ENCODE peak calls at places on chromosomes 6 and 20, in six cellular contexts. One of them, this sample, is unnamed.

GRCh38 chr6:126198581-126198980 is 141.3 kb upstream of the CENPW start:
- DNase-seq in heart right ventricle: no peak
- DNase-seq in MM.1S: no peak
- DNase-seq in A549: no peak
- DNase-seq in nephron progenitor cell: no peak
- DNase-seq in right atrium auricular region: no peak
- DNase-seq in this sample: no peak

GRCh38 chr6:150409576-150410066 is 40.8 kb downstream of the IYD start:
- DNase-seq in heart right ventricle: peak
- DNase-seq in MM.1S: peak
- DNase-seq in A549: no peak
- DNase-seq in nephron progenitor cell: no peak
- DNase-seq in right atrium auricular region: peak
- DNase-seq in this sample: no peak

GRCh38 chr20:62651285-62652021 is 9.2 kb downstream of the SLCO4A1 start:
- DNase-seq in heart right ventricle: peak
- DNase-seq in MM.1S: peak
- DNase-seq in A549: no peak
- DNase-seq in nephron progenitor cell: no peak
- DNase-seq in right atrium auricular region: no peak
- DNase-seq in this sample: peak

GRCh38 chr20:16599257-16599656 is 26.0 kb upstream of the KIF16B start:
- DNase-seq in heart right ventricle: no peak
- DNase-seq in MM.1S: no peak
- DNase-seq in A549: no peak
- DNase-seq in nephron progenitor cell: no peak
- DNase-seq in right atrium auricular region: no peak
- DNase-seq in this sample: no peak

GRCh38 chr6:119834418-119834817 is 484.9 kb upstream of the MAN1A1 start:
- DNase-seq in heart right ventricle: no peak
- DNase-seq in MM.1S: no peak
- DNase-seq in A549: no peak
- DNase-seq in nephron progenitor cell: no peak
- DNase-seq in right atrium auricular region: no peak
- DNase-seq in this sample: no peak

GRCh38 chr6:160141001-160141726 is 19.5 kb downstream of the SLC22A1 start:
- DNase-seq in heart right ventricle: no peak
- DNase-seq in MM.1S: no peak
- DNase-seq in A549: no peak
- DNase-seq in nephron progenitor cell: no peak
- DNase-seq in right atrium auricular region: peak
- DNase-seq in this sample: no peak

GRCh38 chr6:54913211-54913610 is 66.6 kb downstream of the FAM83B start:
- DNase-seq in heart right ventricle: no peak
- DNase-seq in MM.1S: no peak
- DNase-seq in A549: no peak
- DNase-seq in nephron progenitor cell: no peak
- DNase-seq in right atrium auricular region: no peak
- DNase-seq in this sample: no peak

GRCh38 chr6:133428299-133428698 is 187.1 kb downstream of the EYA4 start:
- DNase-seq in heart right ventricle: no peak
- DNase-seq in MM.1S: no peak
- DNase-seq in A549: no peak
- DNase-seq in nephron progenitor cell: no peak
- DNase-seq in right atrium auricular region: no peak
- DNase-seq in this sample: no peak

GRCh38 chr6:704037-704436 is 11.1 kb upstream of the EXOC2 start:
- DNase-seq in heart right ventricle: no peak
- DNase-seq in MM.1S: no peak
- DNase-seq in A549: no peak
- DNase-seq in nephron progenitor cell: no peak
- DNase-seq in right atrium auricular region: no peak
- DNase-seq in this sample: no peak

GRCh38 chr6:44679906-44680698 is 292.6 kb downstream of the CDC5L start:
- DNase-seq in heart right ventricle: no peak
- DNase-seq in MM.1S: no peak
- DNase-seq in A549: no peak
- DNase-seq in nephron progenitor cell: no peak
- DNase-seq in right atrium auricular region: no peak
- DNase-seq in this sample: no peak

GRCh38 chr20:57895161-57895855 is 185.5 kb upstream of the PMEPA1 start:
- DNase-seq in heart right ventricle: no peak
- DNase-seq in MM.1S: no peak
- DNase-seq in A549: no peak
- DNase-seq in nephron progenitor cell: no peak
- DNase-seq in right atrium auricular region: no peak
- DNase-seq in this sample: no peak

GRCh38 chr6:125759184-125759902 is 9.9 kb downstream of the HEY2 start:
- DNase-seq in heart right ventricle: no peak
- DNase-seq in MM.1S: no peak
- DNase-seq in A549: peak
- DNase-seq in nephron progenitor cell: peak
- DNase-seq in right atrium auricular region: no peak
- DNase-seq in this sample: no peak

GRCh38 chr6:32886674-32887383 is 32.8 kb downstream of the PSMB9 start:
- DNase-seq in heart right ventricle: no peak
- DNase-seq in MM.1S: no peak
- DNase-seq in A549: peak
- DNase-seq in nephron progenitor cell: no peak
- DNase-seq in right atrium auricular region: no peak
- DNase-seq in this sample: no peak

GRCh38 chr20:542777-543368 is 717 bp downstream of the CSNK2A1 start:
- DNase-seq in heart right ventricle: no peak
- DNase-seq in MM.1S: peak
- DNase-seq in A549: peak
- DNase-seq in nephron progenitor cell: peak
- DNase-seq in right atrium auricular region: no peak
- DNase-seq in this sample: peak

GRCh38 chr6:39599996-39600395 is 125.2 kb downstream of the KIF6 start:
- DNase-seq in heart right ventricle: no peak
- DNase-seq in MM.1S: no peak
- DNase-seq in A549: no peak
- DNase-seq in nephron progenitor cell: no peak
- DNase-seq in right atrium auricular region: no peak
- DNase-seq in this sample: no peak

GRCh38 chr6:70527071-70527737 is 39.5 kb upstream of the SDHAF4 start:
- DNase-seq in heart right ventricle: no peak
- DNase-seq in MM.1S: no peak
- DNase-seq in A549: no peak
- DNase-seq in nephron progenitor cell: no peak
- DNase-seq in right atrium auricular region: no peak
- DNase-seq in this sample: no peak

GRCh38 chr20:4830696-4831095 is 109.0 kb downstream of the PRND start:
- DNase-seq in heart right ventricle: no peak
- DNase-seq in MM.1S: no peak
- DNase-seq in A549: no peak
- DNase-seq in nephron progenitor cell: no peak
- DNase-seq in right atrium auricular region: no peak
- DNase-seq in this sample: no peak

GRCh38 chr6:46042355-46042999 is 26.8 kb upstream of the CLIC5 start:
- DNase-seq in heart right ventricle: peak
- DNase-seq in MM.1S: peak
- DNase-seq in A549: peak
- DNase-seq in nephron progenitor cell: peak
- DNase-seq in right atrium auricular region: no peak
- DNase-seq in this sample: peak

GRCh38 chr6:111269401-111269970 is 182.2 kb downstream of the SLC16A10 start:
- DNase-seq in heart right ventricle: no peak
- DNase-seq in MM.1S: no peak
- DNase-seq in A549: no peak
- DNase-seq in nephron progenitor cell: no peak
- DNase-seq in right atrium auricular region: no peak
- DNase-seq in this sample: no peak

GRCh38 chr6:37940074-37940847 is 120.7 kb downstream of the ZFAND3 start:
- DNase-seq in heart right ventricle: peak
- DNase-seq in MM.1S: no peak
- DNase-seq in A549: no peak
- DNase-seq in nephron progenitor cell: no peak
- DNase-seq in right atrium auricular region: no peak
- DNase-seq in this sample: no peak

GRCh38 chr6:134590449-134590848 is 272.5 kb upstream of the SGK1 start:
- DNase-seq in heart right ventricle: no peak
- DNase-seq in MM.1S: no peak
- DNase-seq in A549: peak
- DNase-seq in nephron progenitor cell: no peak
- DNase-seq in right atrium auricular region: no peak
- DNase-seq in this sample: no peak

GRCh38 chr20:19828233-19828632 is 70.2 kb downstream of the RIN2 start:
- DNase-seq in heart right ventricle: no peak
- DNase-seq in MM.1S: peak
- DNase-seq in A549: peak
- DNase-seq in nephron progenitor cell: no peak
- DNase-seq in right atrium auricular region: no peak
- DNase-seq in this sample: peak
- TF ChIP-seq CTCF in heart right ventricle: peak
- TF ChIP-seq CTCF in MM.1S: peak
- TF ChIP-seq CTCF in A549: peak
- TF ChIP-seq CTCF in nephron progenitor cell: no peak
- TF ChIP-seq CTCF in right atrium auricular region: peak
- TF ChIP-seq CTCF in this sample: peak

DNA sequence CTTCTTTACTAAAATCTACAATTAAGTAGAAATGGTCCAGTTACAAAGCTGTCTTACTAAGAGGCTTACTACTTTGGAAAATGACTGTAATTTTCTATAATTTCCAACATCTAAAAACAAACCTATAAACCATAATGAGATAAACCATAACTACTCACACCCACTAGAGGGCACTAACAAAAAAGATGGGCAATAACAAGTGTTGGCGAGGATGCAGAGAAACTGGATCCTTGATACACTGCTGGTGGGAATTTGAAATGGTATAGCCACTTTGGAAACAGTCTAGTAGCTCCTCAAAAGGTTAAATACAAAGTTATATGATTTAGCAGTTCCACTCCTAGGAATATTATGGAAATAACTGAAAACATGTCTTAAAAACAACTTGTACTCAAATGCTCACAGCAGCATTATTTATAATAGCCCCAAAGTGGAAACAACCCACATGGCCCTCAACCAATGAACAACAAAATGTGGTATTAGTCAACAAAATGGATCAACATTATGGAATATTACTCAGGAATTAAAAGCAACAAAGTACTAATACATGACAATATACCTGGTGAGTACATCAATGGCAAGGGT is 50.6 kb downstream of the GJA10 start:
- DNase-seq in heart right ventricle: no peak
- DNase-seq in MM.1S: peak
- DNase-seq in A549: peak
- DNase-seq in nephron progenitor cell: no peak
- DNase-seq in right atrium auricular region: no peak
- DNase-seq in this sample: no peak
- TF ChIP-seq CTCF in heart right ventricle: peak
- TF ChIP-seq CTCF in MM.1S: peak
- TF ChIP-seq CTCF in A549: peak
- TF ChIP-seq CTCF in nephron progenitor cell: no peak
- TF ChIP-seq CTCF in right atrium auricular region: no peak
- TF ChIP-seq CTCF in this sample: peak

GRCh38 chr20:51918561-51918960 is 116.2 kb upstream of the SALL4 start:
- DNase-seq in heart right ventricle: no peak
- DNase-seq in MM.1S: no peak
- DNase-seq in A549: no peak
- DNase-seq in nephron progenitor cell: no peak
- DNase-seq in right atrium auricular region: no peak
- DNase-seq in this sample: no peak

GRCh38 chr20:51916244-51916643 is 113.9 kb upstream of the SALL4 start:
- DNase-seq in heart right ventricle: no peak
- DNase-seq in MM.1S: no peak
- DNase-seq in A549: no peak
- DNase-seq in nephron progenitor cell: no peak
- DNase-seq in right atrium auricular region: no peak
- DNase-seq in this sample: no peak

GRCh38 chr20:51910202-51911050 is 108.1 kb upstream of the SALL4 start:
- DNase-seq in heart right ventricle: no peak
- DNase-seq in MM.1S: no peak
- DNase-seq in A549: peak
- DNase-seq in nephron progenitor cell: no peak
- DNase-seq in right atrium auricular region: no peak
- DNase-seq in this sample: no peak

GRCh38 chr20:51917886-51918545 is 115.7 kb upstream of the SALL4 start:
- DNase-seq in heart right ventricle: no peak
- DNase-seq in MM.1S: no peak
- DNase-seq in A549: no peak
- DNase-seq in nephron progenitor cell: no peak
- DNase-seq in right atrium auricular region: no peak
- DNase-seq in this sample: no peak

DNA sequence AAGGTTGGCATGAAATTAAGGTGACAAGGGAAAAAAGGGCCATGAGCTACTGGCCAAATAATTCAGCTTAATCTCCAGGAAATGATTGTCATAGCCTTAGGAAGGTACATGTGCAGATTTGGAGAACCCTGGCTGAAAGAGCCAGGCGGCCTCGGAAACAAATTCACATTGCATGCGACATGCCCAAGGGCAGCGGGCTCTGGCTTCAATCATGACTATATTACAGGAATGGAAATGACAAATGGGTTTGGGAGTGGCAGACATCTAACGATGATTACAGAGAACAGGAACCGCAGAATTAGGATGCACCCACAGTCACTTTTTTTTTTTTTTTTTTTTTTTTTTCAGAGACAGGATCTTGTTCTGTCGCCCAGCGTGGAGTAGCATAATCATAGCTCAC is 112.4 kb upstream of the SALL4 start:
- DNase-seq in heart right ventricle: no peak
- DNase-seq in MM.1S: no peak
- DNase-seq in A549: no peak
- DNase-seq in nephron progenitor cell: no peak
- DNase-seq in right atrium auricular region: no peak
- DNase-seq in this sample: no peak
- TF ChIP-seq CTCF in heart right ventricle: no peak
- TF ChIP-seq CTCF in MM.1S: no peak
- TF ChIP-seq CTCF in A549: no peak
- TF ChIP-seq CTCF in nephron progenitor cell: no peak
- TF ChIP-seq CTCF in right atrium auricular region: no peak
- TF ChIP-seq CTCF in this sample: no peak

DNA sequence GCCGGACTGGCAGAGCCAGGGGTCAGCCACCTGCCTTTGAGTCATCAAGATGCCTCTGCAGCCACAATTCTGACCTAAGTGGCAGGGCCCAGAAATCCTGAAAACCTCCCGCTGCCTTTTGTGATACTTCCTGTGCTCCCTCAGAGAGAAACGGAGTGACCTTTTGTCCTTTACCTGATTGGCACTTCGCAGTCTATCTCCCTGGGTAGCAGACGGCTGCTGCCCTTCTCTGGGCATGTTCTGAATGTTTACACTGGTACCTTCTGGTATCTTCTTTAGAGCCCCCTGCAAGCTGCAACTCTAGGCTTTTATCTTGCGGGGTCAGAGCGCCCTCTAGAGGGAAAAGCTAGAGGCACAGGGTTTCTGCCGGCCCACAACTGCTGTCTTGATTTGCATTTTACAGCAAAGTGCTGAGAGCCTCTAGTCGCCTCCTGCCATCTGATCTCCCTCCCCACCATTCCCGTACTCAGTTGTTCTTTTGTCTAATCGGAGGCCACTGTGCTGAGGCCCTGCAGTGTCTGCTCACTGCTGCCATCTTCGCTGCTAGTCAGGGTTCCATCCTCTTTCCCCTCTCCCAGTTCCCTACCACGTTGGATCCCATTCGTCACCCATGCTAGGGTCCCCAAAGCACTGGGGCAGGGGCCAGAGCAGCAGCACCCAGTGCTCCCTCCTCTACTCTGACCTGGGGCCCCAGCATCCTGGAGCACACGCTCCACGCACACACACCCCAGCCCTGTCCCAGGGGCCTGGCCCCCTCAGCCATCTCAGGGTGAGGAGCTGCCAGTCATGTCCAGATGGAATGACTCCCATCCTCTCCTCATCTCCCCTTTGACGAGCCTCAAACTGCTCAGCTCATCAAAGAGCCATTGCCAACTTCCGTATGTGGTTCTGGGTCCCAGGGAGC is 26.7 kb downstream of the SPATA2 start:
- DNase-seq in heart right ventricle: peak
- DNase-seq in MM.1S: peak
- DNase-seq in A549: peak
- DNase-seq in nephron progenitor cell: peak
- DNase-seq in right atrium auricular region: no peak
- DNase-seq in this sample: peak
- TF ChIP-seq CTCF in heart right ventricle: peak
- TF ChIP-seq CTCF in MM.1S: peak
- TF ChIP-seq CTCF in A549: peak
- TF ChIP-seq CTCF in nephron progenitor cell: peak
- TF ChIP-seq CTCF in right atrium auricular region: peak
- TF ChIP-seq CTCF in this sample: peak